ENCODE peak calls at places on chromosomes 11 and 22, in five cellular contexts. T is transverse colon, P is SK-N-SH, M is HepG2, H is A549. I is an unnamed sample.

GRCh38 chr11:8641332-8641731 is 41.1 kb downstream of the TRIM66 start:
- DNase-seq in T (no peak), P (no peak), M (no peak), H (no peak), I (no peak)

GRCh38 chr11:108975641-108976071 is 310.8 kb downstream of the DDX10 start:
- DNase-seq in T (no peak), P (no peak), M (no peak), H (no peak), I (no peak)

GRCh38 chr11:12799373-12799835 is 125.2 kb downstream of the TEAD1 start:
- DNase-seq in T (no peak), P (no peak), M (no peak), H (no peak), I (no peak)

GRCh38 chr11:128796275-128796674 is 70.8 kb downstream of the KCNJ1 start:
- DNase-seq in T (no peak), P (no peak), M (no peak), H (no peak), I (no peak)

GRCh38 chr22:28907311-28908008 is 24.1 kb downstream of the ZNRF3 start:
- DNase-seq in T (no peak), P (no peak), M (no peak), H (no peak), I (peak)

GRCh38 chr11:14342906-14343305 is 16.1 kb downstream of the RRAS2 start:
- DNase-seq in T (no peak), P (no peak), M (no peak), H (no peak), I (no peak)

GRCh38 chr11:45383229-45383628 is 97.1 kb upstream of the SYT13 start:
- DNase-seq in T (no peak), P (no peak), M (no peak), H (no peak), I (no peak)

GRCh38 chr22:50146440-50147228 is 23.9 kb upstream of the PANX2 start:
- DNase-seq in T (peak), P (peak), M (peak), H (peak), I (peak)

GRCh38 chr22:23826510-23827350 is 12.1 kb downstream of the DERL3 start:
- DNase-seq in T (no peak), P (peak), M (no peak), H (no peak), I (peak)

GRCh38 chr11:13140028-13140870 is 131.1 kb downstream of the RASSF10 start:
- DNase-seq in T (peak), P (no peak), M (peak), H (peak), I (no peak)

GRCh38 chr22:49210606-49211005 is 617.1 kb downstream of the BRD1 start:
- DNase-seq in T (no peak), P (no peak), M (no peak), H (no peak), I (peak)

GRCh38 chr11:77027275-77027674 is 6.9 kb upstream of the B3GNT6 start:
- DNase-seq in T (no peak), P (no peak), M (no peak), H (no peak), I (no peak)

GRCh38 chr22:23065495-23066122 is 4.7 kb upstream of the GNAZ start:
- DNase-seq in T (no peak), P (peak), M (no peak), H (no peak), I (peak)

GRCh38 chr22:29767289-29768051 is at the start of gene UQCR10:
- DNase-seq in T (peak), P (peak), M (peak), H (peak), I (peak)

GRCh38 chr22:31343235-31344191 is 2.6 kb downstream of the PATZ1 start:
- DNase-seq in T (peak), P (peak), M (no peak), H (no peak), I (no peak)

GRCh38 chr11:133955091-133955846 is 1.5 kb downstream of the IGSF9B start:
- DNase-seq in T (peak), P (peak), M (no peak), H (no peak), I (peak)

GRCh38 chr22:25357606-25358420 is 138.4 kb downstream of the CRYBB2 start:
- DNase-seq in T (no peak), P (no peak), M (no peak), H (no peak), I (peak)

GRCh38 chr11:43943931-43944751 is 1.7 kb downstream of the C11orf96 start:
- DNase-seq in T (no peak), P (no peak), M (no peak), H (peak), I (peak)

GRCh38 chr11:79922641-79923040 is 481.8 kb upstream of the TENM4 start:
- DNase-seq in T (no peak), P (no peak), M (no peak), H (no peak), I (no peak)

GRCh38 chr11:105229257-105229656 is 89.7 kb upstream of the CARD18 start:
- DNase-seq in T (no peak), P (no peak), M (no peak), H (no peak), I (no peak)

GRCh38 chr11:17542249-17542648 is 2.0 kb downstream of the USH1C start:
- DNase-seq in T (peak), P (no peak), M (peak), H (no peak), I (no peak)

GRCh38 chr11:44018127-44018521 is 29.7 kb upstream of the ACCSL start:
- DNase-seq in T (no peak), P (no peak), M (no peak), H (no peak), I (peak)

GRCh38 chr22:24437820-24438328 is 10.5 kb downstream of the ADORA2A start:
- DNase-seq in T (no peak), P (peak), M (no peak), H (no peak), I (no peak)

GRCh38 chr22:17916226-17916889 is 108.0 kb downstream of the MICAL3 start:
- DNase-seq in T (no peak), P (no peak), M (no peak), H (no peak), I (peak)

GRCh38 chr11:116811194-116811593 is 11.9 kb downstream of the APOA4 start:
- DNase-seq in T (no peak), P (no peak), M (no peak), H (no peak), I (no peak)

GRCh38 chr11:10160350-10160749 is 133.7 kb downstream of the SBF2 start:
- DNase-seq in T (no peak), P (no peak), M (no peak), H (no peak), I (no peak)

GRCh38 chr11:73175551-73176144 is 33.5 kb upstream of the FCHSD2 start:
- DNase-seq in T (no peak), P (no peak), M (peak), H (no peak), I (peak)

GRCh38 chr22:27239520-27239919 is 562.0 kb downstream of the MN1 start:
- DNase-seq in T (no peak), P (no peak), M (no peak), H (no peak), I (no peak)

GRCh38 chr11:2154195-2154585 is 6.8 kb downstream of the INS start:
- DNase-seq in T (no peak), P (no peak), M (no peak), H (no peak), I (no peak)

GRCh38 chr11:76831911-76832310 is 28.8 kb upstream of the ACER3 start:
- DNase-seq in T (no peak), P (no peak), M (no peak), H (no peak), I (no peak)

GRCh38 chr11:10480026-10480425 is 25.0 kb downstream of the AMPD3 start:
- DNase-seq in T (no peak), P (no peak), M (no peak), H (no peak), I (no peak)

GRCh38 chr11:64865286-64866172 is 12.9 kb downstream of the EHD1 start:
- DNase-seq in T (no peak), P (no peak), M (no peak), H (no peak), I (no peak)

GRCh38 chr11:88281317-88281712 is 56.2 kb downstream of the CTSC start:
- DNase-seq in T (no peak), P (no peak), M (no peak), H (no peak), I (no peak)
- TF ChIP-seq CTCF in T (no peak), P (peak), M (no peak), H (peak), I (no peak)

GRCh38 chr11:107014871-107015270 is 3.4 kb downstream of the GUCY1A2 start:
- DNase-seq in T (no peak), P (no peak), M (no peak), H (no peak), I (no peak)

GRCh38 chr11:107017433-107018227 is 646 bp downstream of the GUCY1A2 start:
- DNase-seq in T (no peak), P (peak), M (peak), H (peak), I (peak)

GRCh38 chr11:107018274-107018901 is at the start of gene GUCY1A2:
- DNase-seq in T (no peak), P (peak), M (no peak), H (no peak), I (peak)

GRCh38 chr11:107017104-107017432 is 1.2 kb downstream of the GUCY1A2 start:
- DNase-seq in T (no peak), P (no peak), M (no peak), H (no peak), I (no peak)

GRCh38 chr11:107018902-107019493 is 722 bp upstream of the GUCY1A2 start:
- DNase-seq in T (peak), P (peak), M (peak), H (peak), I (peak)
- TF ChIP-seq EP300 in T (no peak), P (no peak), M (no peak), H (no peak), I (no peak)

GRCh38 chr11:69813839-69814238 is 5.4 kb downstream of the FGF3 start:
- DNase-seq in T (no peak), P (no peak), M (no peak), H (no peak), I (no peak)

GRCh38 chr11:69814902-69815301 is 4.3 kb downstream of the FGF3 start:
- DNase-seq in T (no peak), P (no peak), M (no peak), H (no peak), I (no peak)

GRCh38 chr11:69815973-69816372 is 3.2 kb downstream of the FGF3 start:
- DNase-seq in T (no peak), P (no peak), M (no peak), H (no peak), I (no peak)

GRCh38 chr11:69812927-69813326 is 6.3 kb downstream of the FGF3 start:
- DNase-seq in T (no peak), P (no peak), M (no peak), H (no peak), I (no peak)

DNA sequence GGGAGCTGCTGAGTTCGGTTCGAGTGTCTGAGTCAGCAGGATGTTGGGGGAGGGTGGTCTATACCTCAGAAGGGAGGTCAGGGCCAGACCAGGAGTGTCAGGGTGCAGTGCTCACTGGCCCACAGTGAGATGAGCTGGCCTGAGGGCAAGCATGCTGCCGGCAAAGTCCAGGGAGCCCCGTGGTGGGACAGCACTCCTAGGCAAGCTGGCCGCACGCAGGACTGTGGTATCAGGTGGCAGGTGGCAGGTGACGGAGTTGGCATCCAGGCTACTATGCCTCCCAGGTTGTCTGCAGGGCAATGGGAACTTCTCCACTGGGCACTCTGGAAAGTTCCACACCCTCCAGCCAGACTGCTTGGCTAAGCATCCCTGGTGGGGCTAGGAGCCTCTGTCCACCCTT is 4.8 kb downstream of the FGF3 start:
- DNase-seq in T (no peak), P (no peak), M (no peak), H (no peak), I (no peak)
- TF ChIP-seq CTCF in T (no peak), P (no peak), M (no peak), H (no peak), I (no peak)

GRCh38 chr11:96054870-96055705 is 131.2 kb upstream of the MTMR2 start:
- DNase-seq in T (no peak), P (peak), M (peak), H (peak), I (no peak)
- TF ChIP-seq EP300 in T (no peak), P (no peak), M (no peak), H (no peak), I (no peak)

GRCh38 chr11:70860855-70861254 is 391.5 kb downstream of the SHANK2 start:
- DNase-seq in T (no peak), P (no peak), M (no peak), H (no peak), I (no peak)
- TF ChIP-seq CTCF in T (no peak), P (no peak), M (no peak), H (no peak), I (no peak)

GRCh38 chr11:129951883-129952262 is 50.8 kb downstream of the PRDM10 start:
- DNase-seq in T (no peak), P (no peak), M (no peak), H (no peak), I (no peak)

GRCh38 chr11:129949067-129949466 is 53.6 kb downstream of the PRDM10 start:
- DNase-seq in T (no peak), P (no peak), M (no peak), H (no peak), I (no peak)

GRCh38 chr11:129949976-129950318 is 52.7 kb downstream of the PRDM10 start:
- DNase-seq in T (no peak), P (no peak), M (no peak), H (no peak), I (no peak)

GRCh38 chr11:129951201-129951882 is 51.3 kb downstream of the PRDM10 start:
- DNase-seq in T (no peak), P (no peak), M (no peak), H (no peak), I (no peak)

GRCh38 chr11:129950319-129951034 is 52.2 kb downstream of the PRDM10 start:
- DNase-seq in T (peak), P (no peak), M (no peak), H (no peak), I (peak)
- TF ChIP-seq EP300 in T (no peak), P (no peak), M (no peak), H (no peak), I (no peak)